ENCODE peak calls at places on chromosome 3, in ten cellular contexts. R is uterus, I is body of pancreas, W is heart left ventricle, K is right lobe of liver, Z is A549, E is H1, J is IMR-90, A is tibial nerve, T is transverse colon. G is an unnamed sample. For H3K9me3, the result is how much of the 10 kb centered on the place peaks cover.

GRCh38 chr3:48949376-48949717 is 30.7 kb downstream of the ARIH2 start:
- DNase-seq in R (no peak), I (no peak), W (no peak), K (no peak), Z (no peak), E (no peak), J (peak), A (no peak), T (no peak), G (no peak)

GRCh38 chr3:111923821-111924220 is 55.0 kb upstream of the ABHD10 start:
- DNase-seq in R (no peak), I (no peak), W (no peak), K (no peak), Z (no peak), E (no peak), J (no peak), A (no peak), T (no peak), G (no peak)

GRCh38 chr3:172002512-172003078 is 36.8 kb upstream of the FNDC3B start:
- DNase-seq in R (no peak), I (no peak), W (no peak), K (no peak), Z (no peak), E (no peak), J (peak), A (no peak), T (no peak), G (no peak)

GRCh38 chr3:157445897-157446296 is 9.2 kb downstream of the PTX3 start:
- DNase-seq in R (no peak), I (no peak), W (no peak), K (no peak), Z (no peak), E (no peak), J (peak), A (no peak), T (no peak), G (no peak)

GRCh38 chr3:10501664-10502052 is 3.7 kb downstream of the ATP2B2 start:
- DNase-seq in R (no peak), I (no peak), W (no peak), K (peak), Z (no peak), E (no peak), J (no peak), A (no peak), T (no peak), G (no peak)

GRCh38 chr3:53612508-53612907 is 118.1 kb downstream of the CACNA1D start:
- DNase-seq in R (no peak), I (no peak), W (no peak), K (no peak), Z (no peak), E (no peak), J (no peak), A (no peak), T (no peak), G (no peak)

GRCh38 chr3:108097326-108098035 is 6.7 kb upstream of the CD47 start:
- DNase-seq in R (no peak), I (no peak), W (no peak), K (no peak), Z (no peak), E (no peak), J (no peak), A (no peak), T (no peak), G (no peak)

GRCh38 chr3:32077260-32078084 is 28.9 kb upstream of the GPD1L start:
- DNase-seq in R (peak), I (no peak), W (no peak), K (no peak), Z (no peak), E (peak), J (no peak), A (no peak), T (peak), G (no peak)

GRCh38 chr3:125375950-125376679 is 990 bp upstream of the ZNF148 start:
- DNase-seq in R (no peak), I (no peak), W (no peak), K (no peak), Z (peak), E (no peak), J (peak), A (no peak), T (no peak), G (no peak)

GRCh38 chr3:141686477-141687280 is 51.4 kb upstream of the RNF7 start:
- DNase-seq in R (peak), I (peak), W (peak), K (peak), Z (no peak), E (no peak), J (peak), A (peak), T (peak), G (peak)

GRCh38 chr3:159818399-159818798 is 170.2 kb upstream of the IL12A start:
- DNase-seq in R (no peak), I (no peak), W (peak), K (peak), Z (no peak), E (peak), J (no peak), A (no peak), T (no peak), G (no peak)

GRCh38 chr3:37161351-37161750 is 13.0 kb downstream of the LRRFIP2 start:
- DNase-seq in R (no peak), I (no peak), W (no peak), K (no peak), Z (no peak), E (no peak), J (peak), A (no peak), T (no peak), G (no peak)

GRCh38 chr3:41681479-41681878 is 280.4 kb downstream of the ULK4 start:
- DNase-seq in R (no peak), I (no peak), W (no peak), K (no peak), Z (no peak), E (no peak), J (peak), A (no peak), T (no peak), G (no peak)

GRCh38 chr3:158313344-158313927 is 203.5 kb downstream of the RSRC1 start:
- DNase-seq in R (no peak), I (no peak), W (no peak), K (no peak), Z (peak), E (no peak), J (peak), A (no peak), T (no peak), G (no peak)

DNA sequence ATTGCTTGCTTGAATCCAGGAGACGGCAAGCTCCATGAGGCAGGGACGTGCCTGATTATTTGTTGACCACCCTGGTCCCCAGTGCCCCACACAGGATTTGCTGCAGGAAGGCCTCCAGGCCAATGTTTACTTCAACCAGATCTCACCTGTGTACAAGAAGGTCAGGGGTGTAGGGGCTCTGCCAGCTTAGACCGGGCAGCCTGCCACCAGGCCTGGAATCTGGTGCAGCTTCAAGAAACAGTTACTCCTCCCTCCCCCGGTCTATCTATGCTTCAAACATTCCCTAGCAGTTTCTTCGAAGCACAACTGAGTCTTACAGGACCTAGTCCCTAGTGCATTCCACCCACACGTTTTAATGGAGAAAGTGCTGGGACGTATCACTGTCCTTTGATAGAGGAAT is 8.1 kb downstream of the SH3BP5 start:
- DNase-seq in R (peak), I (peak), W (peak), K (peak), Z (no peak), E (no peak), J (no peak), A (no peak), T (no peak), G (peak)
- H3K27ac ChIP-seq in R (peak), I (no peak), W (peak), K (no peak), Z (no peak), E (no peak), J (no peak), A (peak), T (peak), G (no peak)

GRCh38 chr3:98398513-98398912 is 8.0 kb downstream of the OR5K3 start:
- DNase-seq in R (no peak), I (no peak), W (no peak), K (no peak), Z (no peak), E (no peak), J (no peak), A (no peak), T (no peak), G (no peak)
- TF ChIP-seq POLR2A in R (no peak), I (no peak), W (no peak), K (no peak), Z (no peak), E (no peak), J (no peak), A (no peak), T (no peak), G (no peak)

DNA sequence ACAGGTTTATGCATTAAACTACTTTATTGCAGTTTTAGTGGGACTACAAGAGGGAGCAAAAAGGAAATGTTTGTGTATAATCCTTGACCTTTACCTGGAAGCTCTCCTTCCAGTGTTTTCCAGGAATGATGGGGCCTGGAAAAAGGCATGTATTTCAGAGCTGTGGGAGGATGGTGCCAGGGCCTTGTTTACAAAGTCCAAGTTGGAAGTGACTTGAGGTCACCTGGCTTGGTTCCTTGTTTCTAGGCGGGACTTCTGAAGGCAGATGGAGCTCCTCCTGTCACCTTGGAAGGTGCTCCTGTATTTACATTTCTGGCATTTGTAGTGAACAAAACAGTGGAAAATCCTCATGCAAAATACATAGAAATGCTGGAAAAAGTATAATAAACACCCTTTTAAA is 15.1 kb downstream of the ACVR2B start:
- DNase-seq in R (no peak), I (peak), W (no peak), K (no peak), Z (no peak), E (no peak), J (no peak), A (no peak), T (peak), G (peak)
- H3K9me3 ChIP-seq in R (under half), I (under half), W (under half), K (under half), Z (under half), E (under half), J (under half), A (under half), T (under half), G (under half)

GRCh38 chr3:30646961-30647752 is 40.8 kb downstream of the TGFBR2 start:
- DNase-seq in R (no peak), I (no peak), W (no peak), K (no peak), Z (no peak), E (no peak), J (no peak), A (no peak), T (no peak), G (no peak)
- H3K27ac ChIP-seq in R (no peak), I (no peak), W (no peak), K (no peak), Z (no peak), E (no peak), J (peak), A (no peak), T (peak), G (peak)

DNA sequence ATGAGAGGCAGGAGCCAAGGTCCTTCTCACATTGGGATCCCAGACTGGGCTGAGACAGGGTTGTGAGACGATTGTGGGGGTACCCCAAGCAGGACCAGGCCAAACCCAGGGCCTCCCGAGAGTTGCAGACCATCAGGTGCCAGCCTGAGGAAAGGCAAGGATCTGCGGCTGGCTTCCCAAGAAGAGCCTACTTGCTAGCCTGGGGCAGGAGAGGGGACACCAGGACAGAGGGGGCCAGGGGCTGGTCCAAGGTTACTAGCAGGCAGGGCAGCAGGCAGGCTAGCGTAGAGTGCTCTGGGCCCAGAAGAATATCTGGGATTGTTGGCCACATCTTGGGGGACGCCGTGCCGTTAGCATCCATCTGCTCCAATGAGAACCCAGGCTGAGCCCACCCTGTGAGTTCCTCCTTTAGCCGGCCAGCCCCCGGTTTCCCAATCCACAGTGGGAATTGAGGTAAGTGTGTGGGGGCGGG is 546 bp downstream of the CISH start:
- DNase-seq in R (no peak), I (no peak), W (peak), K (no peak), Z (no peak), E (no peak), J (no peak), A (no peak), T (no peak), G (no peak)
- TF ChIP-seq POLR2A in R (no peak), I (no peak), W (no peak), K (no peak), Z (no peak), E (no peak), J (no peak), A (no peak), T (no peak), G (no peak)

DNA sequence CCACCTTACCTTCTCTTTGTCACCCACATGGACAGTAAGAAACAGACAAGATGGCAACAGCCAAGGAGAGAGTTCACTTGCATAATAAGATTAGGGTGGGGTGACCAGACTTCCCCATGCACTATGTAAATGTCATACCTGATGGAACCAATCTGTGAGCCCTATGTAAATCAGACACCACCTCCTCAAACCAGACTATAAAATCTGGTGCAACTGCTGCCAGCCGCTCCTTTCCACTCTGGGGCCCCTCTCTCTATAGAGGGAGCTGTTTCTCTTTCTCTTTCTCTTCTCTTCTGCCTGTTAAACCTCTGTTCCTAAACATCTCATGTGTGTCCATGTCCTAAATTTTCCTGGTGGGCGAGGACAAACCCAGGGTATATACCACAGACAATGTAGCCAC is 405.5 kb upstream of the CNTN4 start:
- DNase-seq in R (no peak), I (no peak), W (no peak), K (no peak), Z (no peak), E (no peak), J (no peak), A (no peak), T (no peak), G (no peak)
- H3K9me3 ChIP-seq in R (under half), I (under half), W (under half), K (under half), Z (under half), E (under half), J (under half), A (under half), T (under half), G (under half)

G was measured in stomach.